ENCODE peak calls at places on chromosomes 3 and 15, in nine cellular contexts. M is stomach, D is MG63, Q is breast epithelium, B is neuronal stem cell, P is A549, E is GM06990, R is lung, T is transverse colon. S is an unnamed sample.

GRCh38 chr3:47296562-47297302 is 14.0 kb downstream of the KLHL18 start:
- DNase-seq in T (no peak), D (no peak), M (no peak), P (no peak), Q (no peak), B (no peak), R (no peak), E (no peak), S (no peak)

GRCh38 chr3:133987933-133988484 is 41.7 kb downstream of the SLCO2A1 start:
- DNase-seq in E (no peak), Q (no peak), D (no peak), B (no peak), R (no peak), T (no peak), P (no peak), M (no peak), S (no peak)

GRCh38 chr3:159844383-159844730 is 144.3 kb upstream of the IL12A start:
- DNase-seq in B (no peak), D (no peak), R (no peak), M (no peak), T (no peak), Q (no peak), P (no peak), E (no peak), S (no peak)

GRCh38 chr15:62647195-62647865 is 395.2 kb upstream of the TPM1 start:
- DNase-seq in R (no peak), Q (peak), P (peak), T (peak), D (peak), E (no peak), B (no peak), M (peak), S (peak)

GRCh38 chr15:60941448-60941847 is 287.7 kb downstream of the RORA start:
- DNase-seq in P (no peak), Q (no peak), E (no peak), M (no peak), T (no peak), R (no peak), D (no peak), B (no peak), S (peak)

GRCh38 chr3:59914251-59914650 is 864.4 kb upstream of the CFAP20DC start:
- DNase-seq in Q (no peak), R (no peak), E (no peak), B (no peak), P (no peak), D (no peak), M (no peak), T (no peak), S (no peak)

GRCh38 chr3:144164352-144164751 is 192.7 kb downstream of the DIPK2A start:
- DNase-seq in E (no peak), T (no peak), B (no peak), R (no peak), D (no peak), P (no peak), Q (no peak), M (no peak), S (no peak)

GRCh38 chr15:68822818-68823217 is 2.1 kb upstream of the ANP32A start:
- DNase-seq in R (no peak), P (no peak), Q (no peak), D (no peak), T (no peak), B (no peak), E (no peak), M (no peak), S (no peak)

GRCh38 chr3:75650191-75650590 is 13.9 kb upstream of the FRG2C start:
- DNase-seq in P (no peak), T (no peak), B (no peak), D (no peak), E (no peak), R (no peak), M (no peak), Q (no peak), S (no peak)

GRCh38 chr3:48960841-48961413 is 29.1 kb upstream of the P4HTM start:
- DNase-seq in M (no peak), P (no peak), D (no peak), T (no peak), Q (no peak), R (no peak), B (no peak), E (no peak), S (peak)

GRCh38 chr15:55907797-55908196 is 85.6 kb downstream of the NEDD4 start:
- DNase-seq in T (no peak), R (no peak), P (peak), E (no peak), Q (no peak), D (peak), M (no peak), B (no peak), S (peak)

GRCh38 chr3:5071061-5071460 is 51.0 kb upstream of the ARL8B start:
- DNase-seq in Q (no peak), T (no peak), M (no peak), E (no peak), P (no peak), B (no peak), R (no peak), D (peak), S (peak)

GRCh38 chr15:67549736-67550135 is 7.2 kb downstream of the MAP2K5 start:
- DNase-seq in M (no peak), D (no peak), Q (no peak), P (no peak), E (no peak), B (no peak), T (no peak), R (no peak), S (no peak)

GRCh38 chr3:55649554-55649953 is 162.4 kb upstream of the WNT5A start:
- DNase-seq in D (no peak), R (no peak), M (no peak), T (no peak), Q (no peak), E (no peak), P (no peak), B (no peak), S (no peak)

GRCh38 chr15:67870868-67871408 is 31.1 kb upstream of the RNU6-1 start:
- DNase-seq in M (no peak), T (no peak), B (no peak), E (no peak), P (no peak), R (no peak), Q (no peak), D (no peak), S (no peak)

GRCh38 chr3:42526616-42527367 is 24.3 kb downstream of the VIPR1 start:
- DNase-seq in R (no peak), T (no peak), M (no peak), P (no peak), Q (no peak), D (no peak), B (no peak), E (no peak), S (no peak)

GRCh38 chr15:101258238-101259144 is 6.6 kb upstream of the CHSY1 start:
- DNase-seq in R (no peak), E (no peak), T (peak), M (peak), Q (no peak), B (no peak), P (peak), D (peak), S (peak)

GRCh38 chr3:172613845-172614244 is 90.6 kb upstream of the TNFSF10 start:
- DNase-seq in P (no peak), R (no peak), E (no peak), M (no peak), T (no peak), D (no peak), B (no peak), Q (no peak), S (no peak)

GRCh38 chr3:48684480-48685143 is 1.1 kb downstream of the NCKIPSD start:
- DNase-seq in D (no peak), P (no peak), M (no peak), R (no peak), T (peak), Q (no peak), E (no peak), B (no peak), S (no peak)

GRCh38 chr3:139529624-139530023 is 9.9 kb downstream of the RBP1 start:
- DNase-seq in D (no peak), P (no peak), B (no peak), E (no peak), R (no peak), M (no peak), Q (no peak), T (no peak), S (no peak)

GRCh38 chr15:85141601-85142185 is 160.0 kb downstream of the PDE8A start:
- DNase-seq in R (no peak), T (no peak), P (no peak), E (no peak), D (no peak), M (no peak), B (no peak), Q (no peak), S (no peak)

GRCh38 chr3:148330486-148330885 is 367.2 kb upstream of the AGTR1 start:
- DNase-seq in T (no peak), P (no peak), M (no peak), R (no peak), E (no peak), D (no peak), Q (no peak), B (no peak), S (no peak)

DNA sequence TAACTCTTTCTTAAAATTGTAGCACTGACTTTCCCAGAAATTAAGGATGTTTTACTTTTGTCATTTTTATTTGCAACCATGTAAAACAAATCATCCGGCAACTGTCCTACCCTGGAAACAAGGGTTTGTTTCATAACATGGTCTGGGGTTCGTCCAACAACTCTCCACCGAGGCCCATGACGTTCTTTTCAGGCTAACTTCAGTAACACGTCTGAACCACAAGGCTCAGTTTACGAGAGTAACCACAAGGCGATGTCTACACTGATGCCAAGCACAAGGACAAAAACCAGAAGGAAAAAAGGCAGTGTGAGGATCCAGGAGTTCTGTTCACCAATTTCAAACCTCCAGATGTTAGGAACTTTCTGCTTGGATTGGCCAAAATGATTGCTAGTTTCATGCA is 546.1 kb downstream of the NTRK3 start:
- DNase-seq in T (peak), Q (peak), P (no peak), M (no peak), D (no peak), E (no peak), B (no peak), R (no peak), S (peak)
- H3K4me3 ChIP-seq in T (no peak), Q (no peak), P (no peak), M (no peak), D (no peak), E (no peak), B (no peak), R (no peak), S (no peak)

DNA sequence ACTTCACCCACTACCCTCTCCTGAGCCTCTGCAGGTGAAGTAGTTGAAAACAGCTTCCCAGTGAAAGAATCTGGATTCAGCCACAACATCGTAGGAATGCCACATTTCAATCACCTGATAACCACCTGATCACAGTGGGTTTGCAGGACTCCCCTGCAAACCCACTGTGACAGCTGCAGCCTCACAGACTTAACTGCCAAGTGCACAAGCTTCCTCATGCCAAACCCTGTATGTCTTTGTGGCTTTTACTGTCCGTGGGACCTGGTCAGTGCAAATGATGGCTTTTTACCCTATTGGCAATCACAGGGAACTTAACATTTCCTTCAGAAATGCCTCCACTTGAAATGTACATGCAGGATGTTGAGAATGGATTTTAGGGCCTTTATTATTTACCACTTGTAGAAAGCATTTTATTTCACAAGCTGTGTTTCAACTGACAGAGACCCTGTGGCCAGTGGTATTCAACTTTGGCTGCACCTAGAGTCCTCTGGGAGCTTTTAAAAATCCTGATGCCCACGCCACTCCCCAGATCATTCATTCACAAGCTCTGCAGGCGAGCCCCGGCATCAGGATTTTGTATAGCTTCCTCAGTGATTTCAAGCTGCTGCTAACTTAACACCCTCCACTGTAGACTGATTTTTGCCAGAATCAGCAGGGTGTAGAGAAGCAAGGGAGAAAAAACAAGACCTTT is 49.1 kb downstream of the OXNAD1 start:
- DNase-seq in Q (no peak), T (no peak), R (no peak), M (no peak), D (no peak), E (no peak), P (no peak), B (no peak), S (no peak)
- H3K4me3 ChIP-seq in Q (no peak), T (no peak), R (no peak), M (no peak), D (no peak), E (no peak), P (no peak), B (no peak), S (no peak)

DNA sequence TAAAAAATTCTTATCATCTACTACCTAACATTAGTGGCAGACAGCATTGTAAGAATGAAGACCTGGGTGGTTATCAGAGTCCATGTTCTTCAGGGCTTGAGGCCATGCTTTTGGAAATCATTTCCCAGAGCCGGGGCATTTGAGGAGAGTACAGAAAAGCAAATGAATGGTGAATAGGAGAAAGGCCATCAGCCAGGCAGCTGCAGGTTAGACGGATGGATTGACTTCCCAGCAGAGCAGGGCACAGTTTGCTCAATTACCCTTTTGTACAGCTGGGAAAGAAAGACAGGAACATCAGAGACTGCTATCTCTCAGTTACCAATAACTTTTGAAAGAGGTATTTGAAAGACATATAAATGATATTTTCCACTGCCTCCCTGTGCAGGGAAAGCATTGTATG is 135.6 kb downstream of the ALCAM start:
- DNase-seq in B (no peak), M (no peak), E (no peak), P (no peak), D (no peak), R (no peak), Q (no peak), T (no peak), S (no peak)
- H3K4me3 ChIP-seq in B (no peak), M (no peak), E (no peak), P (no peak), D (no peak), R (no peak), Q (no peak), T (no peak), S (no peak)

GRCh38 chr15:33016405-33017024 is 178.0 kb downstream of the FMN1 start:
- DNase-seq in R (no peak), P (no peak), B (no peak), T (no peak), E (no peak), M (no peak), Q (no peak), D (no peak), S (no peak)
- H3K4me3 ChIP-seq in R (no peak), P (no peak), B (no peak), T (no peak), E (no peak), M (no peak), Q (no peak), D (no peak), S (no peak)

GRCh38 chr3:54243960-54244359 is 121.6 kb downstream of the CACNA2D3 start:
- DNase-seq in M (no peak), E (no peak), P (no peak), Q (no peak), B (no peak), T (no peak), R (no peak), D (no peak), S (no peak)
- H3K4me3 ChIP-seq in M (no peak), E (no peak), P (peak), Q (no peak), B (no peak), T (no peak), R (no peak), D (peak), S (peak)